ENCODE peak calls at places on chromosomes 6 and 20, in six cellular contexts. H, J, Y, A, S and D are unnamed samples.
A peak's percentile ranks its signal among the peaks of the same experiment; 100 is the strongest.

GRCh38 chr6:136016228-136017225 is 165.0 kb downstream of the PDE7B start:
- DNase-seq in H (no peak), J (no peak), Y (no peak), A (no peak), S (no peak), D (no peak)

GRCh38 chr6:131014080-131014776 is 48.8 kb downstream of the EPB41L2 start:
- DNase-seq in H (no peak), J (no peak), Y (no peak), A (no peak), S (no peak), D (no peak)

GRCh38 chr6:5813625-5814027 is 193.1 kb downstream of the NRN1 start:
- DNase-seq in H (no peak), J (no peak), Y (no peak), A (peak; percentile 34), S (no peak), D (no peak)

GRCh38 chr6:159714404-159714803 is 12.9 kb upstream of the WTAP start:
- DNase-seq in H (no peak), J (no peak), Y (no peak), A (no peak), S (no peak), D (no peak)

GRCh38 chr6:135088818-135089809 is 34.5 kb upstream of the HBS1L start:
- DNase-seq in H (peak; percentile 13), J (peak; percentile 57), Y (peak; percentile 25), A (peak; percentile 63), S (no peak), D (no peak)

GRCh38 chr6:44651604-44652003 is 264.1 kb downstream of the CDC5L start:
- DNase-seq in H (no peak), J (no peak), Y (no peak), A (no peak), S (no peak), D (peak; percentile 49)

GRCh38 chr20:48197034-48197433 is 411.8 kb upstream of the SULF2 start:
- DNase-seq in H (no peak), J (no peak), Y (no peak), A (no peak), S (no peak), D (no peak)

GRCh38 chr6:126252154-126252553 is 87.8 kb upstream of the CENPW start:
- DNase-seq in H (no peak), J (no peak), Y (no peak), A (no peak), S (no peak), D (peak; percentile 31)

GRCh38 chr6:155301867-155302266 is 12.4 kb downstream of the TFB1M start:
- DNase-seq in H (no peak), J (no peak), Y (no peak), A (no peak), S (no peak), D (no peak)

GRCh38 chr6:34236423-34237315 is at the start of gene HMGA1:
- DNase-seq in H (no peak), J (peak; percentile 89), Y (peak; percentile 81), A (peak; percentile 51), S (peak; percentile 84), D (peak; percentile 88)

GRCh38 chr6:111555041-111555440 is 50.6 kb downstream of the TRAF3IP2 start:
- DNase-seq in H (no peak), J (no peak), Y (no peak), A (no peak), S (no peak), D (no peak)

GRCh38 chr6:1407499-1407990 is 18.2 kb downstream of the FOXF2 start:
- DNase-seq in H (no peak), J (no peak), Y (no peak), A (no peak), S (no peak), D (no peak)

GRCh38 chr6:33949877-33950831 is 146.4 kb upstream of the MLN start:
- DNase-seq in H (no peak), J (no peak), Y (no peak), A (no peak), S (no peak), D (peak; percentile 39)

GRCh38 chr6:68911334-68911733 is 276.3 kb downstream of the ADGRB3 start:
- DNase-seq in H (no peak), J (no peak), Y (no peak), A (no peak), S (no peak), D (no peak)

GRCh38 chr20:12159266-12159665 is 241.6 kb downstream of the BTBD3 start:
- DNase-seq in H (no peak), J (no peak), Y (no peak), A (no peak), S (no peak), D (no peak)

GRCh38 chr20:39960522-39961420 is 728.3 kb downstream of the MAFB start:
- DNase-seq in H (no peak), J (no peak), Y (no peak), A (no peak), S (peak; percentile 55), D (peak; percentile 32)

GRCh38 chr6:136317023-136317649 is 27.5 kb upstream of the BCLAF1 start:
- DNase-seq in H (peak; percentile 71), J (peak; percentile 64), Y (peak; percentile 62), A (peak; percentile 4), S (no peak), D (peak; percentile 60)

GRCh38 chr20:10217517-10218410 is 866 bp upstream of the SNAP25 start:
- DNase-seq in H (no peak), J (no peak), Y (no peak), A (no peak), S (peak; percentile 80), D (peak; percentile 67)

GRCh38 chr6:13462380-13463326 is 24.7 kb downstream of the GFOD1 start:
- DNase-seq in H (no peak), J (no peak), Y (no peak), A (no peak), S (no peak), D (no peak)

GRCh38 chr20:62668441-62669027 is 26.2 kb downstream of the SLCO4A1 start:
- DNase-seq in H (peak; percentile 24), J (peak; percentile 75), Y (peak; percentile 82), A (no peak), S (peak; percentile 89), D (peak; percentile 84)

GRCh38 chr6:167146977-167147376 is 10.8 kb downstream of the GPR31 start:
- DNase-seq in H (no peak), J (no peak), Y (no peak), A (no peak), S (peak; percentile 74), D (peak; percentile 62)

GRCh38 chr6:89597988-89598387 is 40.6 kb downstream of the LYRM2 start:
- DNase-seq in H (no peak), J (no peak), Y (peak; percentile 64), A (no peak), S (no peak), D (no peak)

GRCh38 chr6:169725270-169726048 is 1.2 kb upstream of the PHF10 start:
- DNase-seq in H (no peak), J (peak; percentile 75), Y (peak; percentile 97), A (no peak), S (peak; percentile 49), D (peak; percentile 48)

GRCh38 chr6:125346143-125346925 is 44.6 kb upstream of the HDDC2 start:
- DNase-seq in H (no peak), J (no peak), Y (no peak), A (peak; percentile 11), S (no peak), D (no peak)

GRCh38 chr20:49941456-49941855 is 5.3 kb downstream of the RNF114 start:
- DNase-seq in H (no peak), J (no peak), Y (no peak), A (no peak), S (no peak), D (no peak)

DNA sequence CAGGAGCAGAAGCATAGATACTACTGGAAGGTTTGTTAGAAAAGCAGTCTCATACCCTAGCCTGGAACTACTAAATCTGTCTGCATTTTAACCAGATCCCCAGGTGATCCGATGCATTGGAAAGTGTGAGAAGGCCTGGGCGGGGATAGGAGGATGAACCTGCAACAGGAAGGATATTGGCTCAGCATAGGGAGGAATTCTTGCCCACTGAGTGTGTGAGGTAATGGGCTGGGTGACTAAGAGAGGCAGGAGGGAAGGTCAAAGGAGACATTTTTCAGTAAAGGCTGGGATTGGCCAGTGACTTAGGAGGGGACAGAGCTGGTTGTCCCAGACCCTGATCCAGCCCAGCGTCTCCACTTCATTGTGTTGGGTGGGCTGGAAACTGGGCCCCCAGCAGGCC is 191.0 kb upstream of the LRFN2 start:
- DNase-seq in H (peak; percentile 18), J (no peak), Y (no peak), A (no peak), S (no peak), D (no peak)
- TF ChIP-seq ATF3 in H (no peak), J (no peak), Y (no peak), A (no peak), S (no peak), D (no peak)

DNA sequence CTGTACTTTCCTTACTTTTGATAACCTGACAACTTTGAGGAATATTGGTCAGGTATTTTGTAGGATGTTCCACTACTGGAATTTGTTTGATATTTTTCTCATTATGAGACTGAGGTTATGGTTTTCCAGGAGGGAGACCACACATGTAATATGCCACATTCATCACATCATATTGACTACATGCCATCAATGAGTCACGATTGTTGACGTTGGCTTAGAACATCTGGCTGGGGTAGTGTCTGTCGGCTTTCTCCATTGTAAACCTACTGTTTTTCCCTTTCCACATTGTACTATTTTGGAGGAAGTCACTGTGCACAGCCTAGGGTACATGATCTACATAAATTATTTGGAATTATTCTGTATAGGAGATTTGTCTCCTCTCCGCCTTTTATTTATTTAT is 1.4 kb upstream of the STX11 start:
- DNase-seq in H (no peak), J (no peak), Y (no peak), A (no peak), S (no peak), D (no peak)
- TF ChIP-seq ATF3 in H (no peak), J (no peak), Y (no peak), A (no peak), S (no peak), D (no peak)

GRCh38 chr6:120871416-120872261 is 462.6 kb downstream of the TBC1D32 start:
- DNase-seq in H (no peak), J (no peak), Y (no peak), A (no peak), S (no peak), D (peak; percentile 23)

GRCh38 chr6:120873125-120873865 is 461.0 kb downstream of the TBC1D32 start:
- DNase-seq in H (no peak), J (no peak), Y (no peak), A (no peak), S (no peak), D (no peak)

GRCh38 chr6:120872262-120872578 is 462.1 kb downstream of the TBC1D32 start:
- DNase-seq in H (no peak), J (no peak), Y (no peak), A (no peak), S (no peak), D (no peak)

GRCh38 chr6:120874422-120874821 is 459.9 kb downstream of the TBC1D32 start:
- DNase-seq in H (no peak), J (no peak), Y (no peak), A (no peak), S (no peak), D (no peak)

GRCh38 chr6:120869397-120869796 is 464.9 kb downstream of the TBC1D32 start:
- DNase-seq in H (no peak), J (no peak), Y (no peak), A (no peak), S (no peak), D (peak; percentile 18)
- TF ChIP-seq ATF3 in H (no peak), J (no peak), Y (no peak), A (no peak), S (no peak), D (no peak)

DNA sequence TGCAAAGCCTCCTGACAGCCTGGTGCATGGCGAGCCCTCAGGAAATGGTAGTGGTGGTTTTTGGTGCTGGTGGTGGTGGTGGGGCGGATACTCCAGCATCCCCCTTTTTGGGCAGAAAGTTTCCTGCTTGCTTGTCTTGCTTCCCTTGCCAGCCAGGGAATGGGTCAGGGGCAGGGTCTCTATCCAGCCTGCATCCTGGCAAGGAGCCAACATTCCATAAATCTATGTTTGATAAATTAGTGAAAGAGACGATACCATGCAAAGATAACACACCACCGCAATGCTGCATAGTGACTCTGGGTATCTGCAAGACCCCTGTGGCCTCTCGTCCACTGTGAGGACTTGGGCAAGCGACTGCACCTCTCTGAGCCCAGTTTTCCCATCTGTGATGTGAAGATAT is 246.2 kb downstream of the LRFN2 start:
- DNase-seq in H (no peak), J (no peak), Y (no peak), A (no peak), S (no peak), D (no peak)
- TF ChIP-seq ATF3 in H (no peak), J (no peak), Y (no peak), A (no peak), S (no peak), D (no peak)